ENCODE peak calls at places on chromosomes 2 and 18, in seven cellular contexts. C is progenitor cell of endocrine pancreas; U is naive thymus-derived CD8-positive, alpha-beta T cell; K is T follicular helper cell; M is body of pancreas; W is HTR-8/SVneo; J is HEK293T. O is an unnamed sample.

GRCh38 chr2:37549598-37549997 is 121.8 kb downstream of the CDC42EP3 start:
- DNase-seq in U (no peak), J (no peak), K (no peak), M (no peak), W (no peak), C (no peak), O (no peak)

GRCh38 chr2:112065966-112066365 is 10.9 kb downstream of the TMEM87B start:
- DNase-seq in C (no peak), K (no peak), U (no peak), J (no peak), M (no peak), W (peak; percentile 21), O (no peak)

GRCh38 chr2:21035282-21035973 is 8.4 kb downstream of the APOB start:
- DNase-seq in C (no peak), J (no peak), M (no peak), K (no peak), U (no peak), W (no peak), O (no peak)

GRCh38 chr2:232398293-232399034 is 8.2 kb upstream of the ALPG start:
- DNase-seq in J (no peak), W (no peak), U (no peak), M (no peak), C (no peak), K (no peak), O (no peak)

GRCh38 chr2:11642972-11643371 is 27.0 kb downstream of the NTSR2 start:
- DNase-seq in K (no peak), J (no peak), M (no peak), C (no peak), U (no peak), W (no peak), O (no peak)

GRCh38 chr2:37523861-37524362 is 147.5 kb downstream of the CDC42EP3 start:
- DNase-seq in U (no peak), K (no peak), W (no peak), J (no peak), C (no peak), M (peak; percentile 51), O (no peak)

GRCh38 chr2:198347349-198347748 is 543.0 kb downstream of the PLCL1 start:
- DNase-seq in J (no peak), U (no peak), W (no peak), K (no peak), M (no peak), C (no peak), O (no peak)

GRCh38 chr2:168378960-168379669 is 77.0 kb upstream of the CERS6 start:
- DNase-seq in K (no peak), J (no peak), M (no peak), C (no peak), U (no peak), W (no peak), O (no peak)

GRCh38 chr2:25323042-25323514 is 18.6 kb downstream of the DNMT3A start:
- DNase-seq in M (no peak), U (no peak), K (peak; percentile 63), J (no peak), W (no peak), C (no peak), O (no peak)

GRCh38 chr2:97758131-97758705 is 44.8 kb downstream of the ZAP70 start:
- DNase-seq in M (no peak), J (no peak), K (no peak), C (no peak), W (no peak), U (no peak), O (no peak)

GRCh38 chr2:8656160-8656641 is 25.7 kb upstream of the ID2 start:
- DNase-seq in M (no peak), C (no peak), J (no peak), W (no peak), U (no peak), K (no peak), O (no peak)

GRCh38 chr2:163600801-163601200 is 135.0 kb downstream of the FIGN start:
- DNase-seq in M (no peak), C (no peak), K (no peak), J (no peak), W (peak; percentile 11), U (no peak), O (no peak)

GRCh38 chr18:9091066-9091476 is 11.4 kb upstream of the NDUFV2 start:
- DNase-seq in M (no peak), J (no peak), U (peak; percentile 10), W (no peak), K (peak; percentile 29), C (no peak), O (no peak)

GRCh38 chr18:50453732-50454131 is 78.9 kb downstream of the SKA1 start:
- DNase-seq in M (no peak), U (no peak), W (no peak), C (no peak), J (no peak), K (no peak), O (no peak)

GRCh38 chr18:42306208-42306980 is 351.4 kb downstream of the PIK3C3 start:
- DNase-seq in W (no peak), M (no peak), C (no peak), U (no peak), K (no peak), J (no peak), O (no peak)